ENCODE peak calls at places on chromosomes 5 and 9, in four cellular contexts. One of them, this sample, is unnamed.

GRCh38 chr5:884345-885126 is 8.1 kb downstream of the BRD9 start:
- DNase-seq in neuronal stem cell: no peak
- DNase-seq in lower lobe of right lung: no peak
- DNase-seq in sigmoid colon: no peak
- DNase-seq in this sample: no peak

GRCh38 chr9:130292104-130292503 is 26.5 kb downstream of the HMCN2 start:
- DNase-seq in neuronal stem cell: no peak
- DNase-seq in lower lobe of right lung: no peak
- DNase-seq in sigmoid colon: peak; percentile 84
- DNase-seq in this sample: no peak

GRCh38 chr5:6827815-6828214 is 114.6 kb downstream of the TENT4A start:
- DNase-seq in neuronal stem cell: no peak
- DNase-seq in lower lobe of right lung: no peak
- DNase-seq in sigmoid colon: no peak
- DNase-seq in this sample: no peak

GRCh38 chr9:16202913-16203734 is 650.3 kb downstream of the CCDC171 start:
- DNase-seq in neuronal stem cell: no peak
- DNase-seq in lower lobe of right lung: no peak
- DNase-seq in sigmoid colon: no peak
- DNase-seq in this sample: peak; percentile 78

GRCh38 chr9:111646417-111646816 is 15.0 kb upstream of the GNG10 start:
- DNase-seq in neuronal stem cell: no peak
- DNase-seq in lower lobe of right lung: no peak
- DNase-seq in sigmoid colon: no peak
- DNase-seq in this sample: no peak

GRCh38 chr9:91273853-91274552 is 87.7 kb downstream of the AUH start:
- DNase-seq in neuronal stem cell: no peak
- DNase-seq in lower lobe of right lung: no peak
- DNase-seq in sigmoid colon: no peak
- DNase-seq in this sample: no peak

GRCh38 chr5:74631088-74631960 is 9.2 kb downstream of the ENC1 start:
- DNase-seq in neuronal stem cell: no peak
- DNase-seq in lower lobe of right lung: no peak
- DNase-seq in sigmoid colon: no peak
- DNase-seq in this sample: no peak

GRCh38 chr9:123867034-123867433 is 62.9 kb downstream of the DENND1A start:
- DNase-seq in neuronal stem cell: no peak
- DNase-seq in lower lobe of right lung: no peak
- DNase-seq in sigmoid colon: no peak
- DNase-seq in this sample: no peak

GRCh38 chr5:2044041-2044440 is 161.3 kb upstream of the IRX4 start:
- DNase-seq in neuronal stem cell: no peak
- DNase-seq in lower lobe of right lung: no peak
- DNase-seq in sigmoid colon: no peak
- DNase-seq in this sample: no peak

GRCh38 chr5:137737349-137738256 is 1.7 kb upstream of the KLHL3 start:
- DNase-seq in neuronal stem cell: no peak
- DNase-seq in lower lobe of right lung: no peak
- DNase-seq in sigmoid colon: no peak
- DNase-seq in this sample: no peak

GRCh38 chr5:117999939-118000549 is 988.3 kb downstream of the DTWD2 start:
- DNase-seq in neuronal stem cell: no peak
- DNase-seq in lower lobe of right lung: no peak
- DNase-seq in sigmoid colon: no peak
- DNase-seq in this sample: no peak

GRCh38 chr5:21646469-21646868 is 1206.7 kb downstream of the CDH12 start:
- DNase-seq in neuronal stem cell: no peak
- DNase-seq in lower lobe of right lung: no peak
- DNase-seq in sigmoid colon: no peak
- DNase-seq in this sample: no peak

GRCh38 chr5:80346055-80346454 is 26.3 kb downstream of the SPZ1 start:
- DNase-seq in neuronal stem cell: no peak
- DNase-seq in lower lobe of right lung: no peak
- DNase-seq in sigmoid colon: no peak
- DNase-seq in this sample: no peak

GRCh38 chr9:129617167-129617566 is 3.7 kb downstream of the C9orf50 start:
- DNase-seq in neuronal stem cell: no peak
- DNase-seq in lower lobe of right lung: no peak
- DNase-seq in sigmoid colon: no peak
- DNase-seq in this sample: no peak

GRCh38 chr5:35813456-35813855 is 43.2 kb upstream of the IL7R start:
- DNase-seq in neuronal stem cell: no peak
- DNase-seq in lower lobe of right lung: no peak
- DNase-seq in sigmoid colon: no peak
- DNase-seq in this sample: no peak

GRCh38 chr5:175728885-175729828 is 71.3 kb downstream of the HRH2 start:
- DNase-seq in neuronal stem cell: peak; percentile 38
- DNase-seq in lower lobe of right lung: no peak
- DNase-seq in sigmoid colon: peak; percentile 54
- DNase-seq in this sample: peak; percentile 66

GRCh38 chr5:154714271-154714986 is 40.7 kb upstream of the LARP1 start:
- DNase-seq in neuronal stem cell: no peak
- DNase-seq in lower lobe of right lung: peak; percentile 53
- DNase-seq in sigmoid colon: no peak
- DNase-seq in this sample: no peak

GRCh38 chr9:83304686-83305085 is 233.5 kb downstream of the FRMD3 start:
- DNase-seq in neuronal stem cell: no peak
- DNase-seq in lower lobe of right lung: peak; percentile 51
- DNase-seq in sigmoid colon: peak; percentile 93
- DNase-seq in this sample: no peak

GRCh38 chr5:138568061-138568824 is 7.0 kb downstream of the HSPA9 start:
- DNase-seq in neuronal stem cell: no peak
- DNase-seq in lower lobe of right lung: no peak
- DNase-seq in sigmoid colon: no peak
- DNase-seq in this sample: no peak

GRCh38 chr5:133713746-133714145 is 101.4 kb upstream of the FSTL4 start:
- DNase-seq in neuronal stem cell: no peak
- DNase-seq in lower lobe of right lung: no peak
- DNase-seq in sigmoid colon: no peak
- DNase-seq in this sample: peak; percentile 25

GRCh38 chr9:36748322-36748899 is 175.7 kb downstream of the MELK start:
- DNase-seq in neuronal stem cell: peak; percentile 65
- DNase-seq in lower lobe of right lung: no peak
- DNase-seq in sigmoid colon: no peak
- DNase-seq in this sample: no peak

GRCh38 chr5:68673451-68674180 is 420.2 kb upstream of the SLC30A5 start:
- DNase-seq in neuronal stem cell: no peak
- DNase-seq in lower lobe of right lung: no peak
- DNase-seq in sigmoid colon: no peak
- DNase-seq in this sample: no peak

GRCh38 chr9:121811140-121811539 is 159.7 kb downstream of the DAB2IP start:
- DNase-seq in neuronal stem cell: no peak
- DNase-seq in lower lobe of right lung: no peak
- DNase-seq in sigmoid colon: no peak
- DNase-seq in this sample: no peak

GRCh38 chr5:158727108-158727507 is 372.6 kb downstream of the EBF1 start:
- DNase-seq in neuronal stem cell: no peak
- DNase-seq in lower lobe of right lung: no peak
- DNase-seq in sigmoid colon: no peak
- DNase-seq in this sample: no peak

GRCh38 chr9:20683351-20684034 is 566 bp upstream of the FOCAD start:
- DNase-seq in neuronal stem cell: no peak
- DNase-seq in lower lobe of right lung: peak; percentile 62
- DNase-seq in sigmoid colon: peak; percentile 92
- DNase-seq in this sample: no peak

GRCh38 chr9:95517559-95517933 is 775 bp upstream of the PTCH1 start:
- DNase-seq in neuronal stem cell: no peak
- DNase-seq in lower lobe of right lung: no peak
- DNase-seq in sigmoid colon: no peak
- DNase-seq in this sample: no peak

GRCh38 chr5:133579766-133580165 is 32.6 kb downstream of the FSTL4 start:
- DNase-seq in neuronal stem cell: no peak
- DNase-seq in lower lobe of right lung: no peak
- DNase-seq in sigmoid colon: no peak
- DNase-seq in this sample: no peak

GRCh38 chr9:91211414-91211813 is 150.3 kb downstream of the AUH start:
- DNase-seq in neuronal stem cell: no peak
- DNase-seq in lower lobe of right lung: no peak
- DNase-seq in sigmoid colon: no peak
- DNase-seq in this sample: no peak

GRCh38 chr5:79568632-79569190 is 43.5 kb upstream of the TENT2 start:
- DNase-seq in neuronal stem cell: no peak
- DNase-seq in lower lobe of right lung: no peak
- DNase-seq in sigmoid colon: no peak
- DNase-seq in this sample: no peak

GRCh38 chr5:151742870-151743294 is 15.5 kb downstream of the ATOX1 start:
- DNase-seq in neuronal stem cell: peak; percentile 49
- DNase-seq in lower lobe of right lung: no peak
- DNase-seq in sigmoid colon: peak; percentile 76
- DNase-seq in this sample: no peak

GRCh38 chr9:131721096-131721495 is 18.8 kb downstream of the RAPGEF1 start:
- DNase-seq in neuronal stem cell: no peak
- DNase-seq in lower lobe of right lung: no peak
- DNase-seq in sigmoid colon: no peak
- DNase-seq in this sample: no peak

GRCh38 chr5:169591636-169592035 is 8.1 kb downstream of the SPDL1 start:
- DNase-seq in neuronal stem cell: no peak
- DNase-seq in lower lobe of right lung: no peak
- DNase-seq in sigmoid colon: no peak
- DNase-seq in this sample: no peak

GRCh38 chr9:134730761-134731496 is 89.3 kb downstream of the COL5A1 start:
- DNase-seq in neuronal stem cell: no peak
- DNase-seq in lower lobe of right lung: no peak
- DNase-seq in sigmoid colon: peak; percentile 72
- DNase-seq in this sample: no peak
- H3K4me1 ChIP-seq in neuronal stem cell: no peaks in the 10 kb centered on the region
- H3K4me1 ChIP-seq in lower lobe of right lung: peaks cover 11% of the 10 kb centered on the region
- H3K4me1 ChIP-seq in sigmoid colon: no peaks in the 10 kb centered on the region
- H3K4me1 ChIP-seq in this sample: no peaks in the 10 kb centered on the region

GRCh38 chr9:126150411-126151030 is 176.1 kb upstream of the MVB12B start:
- DNase-seq in neuronal stem cell: no peak
- DNase-seq in lower lobe of right lung: no peak
- DNase-seq in sigmoid colon: no peak
- DNase-seq in this sample: no peak

GRCh38 chr9:126148523-126148870 is 178.1 kb upstream of the MVB12B start:
- DNase-seq in neuronal stem cell: no peak
- DNase-seq in lower lobe of right lung: no peak
- DNase-seq in sigmoid colon: no peak
- DNase-seq in this sample: no peak

GRCh38 chr9:126151031-126151670 is 175.5 kb upstream of the MVB12B start:
- DNase-seq in neuronal stem cell: no peak
- DNase-seq in lower lobe of right lung: no peak
- DNase-seq in sigmoid colon: no peak
- DNase-seq in this sample: no peak

GRCh38 chr9:126148994-126149393 is 177.6 kb upstream of the MVB12B start:
- DNase-seq in neuronal stem cell: no peak
- DNase-seq in lower lobe of right lung: no peak
- DNase-seq in sigmoid colon: no peak
- DNase-seq in this sample: no peak

GRCh38 chr9:126149661-126150060 is 177.0 kb upstream of the MVB12B start:
- DNase-seq in neuronal stem cell: no peak
- DNase-seq in lower lobe of right lung: no peak
- DNase-seq in sigmoid colon: no peak
- DNase-seq in this sample: no peak
- H3K27me3 ChIP-seq in neuronal stem cell: peaks cover 9% of the 10 kb centered on the region
- H3K27me3 ChIP-seq in lower lobe of right lung: peaks cover 6% of the 10 kb centered on the region
- H3K27me3 ChIP-seq in sigmoid colon: no peaks in the 10 kb centered on the region
- H3K27me3 ChIP-seq in this sample: peaks cover 7% of the 10 kb centered on the region

DNA sequence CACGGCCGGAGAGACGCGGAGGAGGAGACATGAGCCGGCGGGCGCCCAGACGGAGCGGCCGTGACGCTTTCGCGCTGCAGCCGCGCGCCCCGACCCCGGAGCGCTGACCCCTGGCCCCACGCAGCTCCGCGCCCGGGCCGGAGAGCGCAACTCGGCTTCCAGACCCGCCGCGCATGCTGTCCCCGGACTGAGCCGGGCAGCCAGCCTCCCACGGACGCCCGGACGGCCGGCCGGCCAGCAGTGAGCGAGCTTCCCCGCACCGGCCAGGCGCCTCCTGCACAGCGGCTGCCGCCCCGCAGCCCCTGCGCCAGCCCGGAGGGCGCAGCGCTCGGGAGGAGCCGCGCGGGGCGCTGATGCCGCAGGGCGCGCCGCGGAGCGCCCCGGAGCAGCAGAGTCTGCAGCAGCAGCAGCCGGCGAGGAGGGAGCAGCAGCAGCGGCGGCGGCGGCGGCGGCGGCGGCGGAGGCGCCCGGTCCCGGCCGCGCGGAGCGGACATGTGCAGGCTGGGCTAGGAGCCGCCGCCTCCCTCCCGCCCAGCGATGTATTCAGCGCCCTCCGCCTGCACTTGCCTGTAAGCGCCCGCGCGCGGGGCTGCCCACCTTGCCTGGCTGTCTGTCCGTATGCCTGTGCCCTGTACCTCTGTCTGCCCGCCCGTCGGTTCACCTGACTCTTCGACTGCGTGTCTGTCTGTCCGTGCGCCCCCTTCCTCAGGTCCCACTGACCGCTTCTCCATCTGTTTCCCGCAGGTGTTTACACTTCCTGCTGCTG is 399 bp downstream of the FGF18 start:
- DNase-seq in neuronal stem cell: peak; percentile 43
- DNase-seq in lower lobe of right lung: no peak
- DNase-seq in sigmoid colon: no peak
- DNase-seq in this sample: peak; percentile 74
- H3K4me3 ChIP-seq in neuronal stem cell: peak overlapping the region; percentile 75
- H3K4me3 ChIP-seq in lower lobe of right lung: peak overlapping the region; percentile 50
- H3K4me3 ChIP-seq in sigmoid colon: peak overlapping the region; percentile 29
- H3K4me3 ChIP-seq in this sample: peak overlapping the region; percentile 27

GRCh38 chr9:98105006-98105405 is 14.0 kb downstream of the TRIM14 start:
- DNase-seq in neuronal stem cell: no peak
- DNase-seq in lower lobe of right lung: no peak
- DNase-seq in sigmoid colon: no peak
- DNase-seq in this sample: no peak

GRCh38 chr9:98109052-98109451 is 10.0 kb downstream of the TRIM14 start:
- DNase-seq in neuronal stem cell: no peak
- DNase-seq in lower lobe of right lung: no peak
- DNase-seq in sigmoid colon: no peak
- DNase-seq in this sample: no peak

GRCh38 chr9:98104445-98104881 is 14.6 kb downstream of the TRIM14 start:
- DNase-seq in neuronal stem cell: no peak
- DNase-seq in lower lobe of right lung: no peak
- DNase-seq in sigmoid colon: no peak
- DNase-seq in this sample: no peak

GRCh38 chr9:98107926-98108325 is 11.1 kb downstream of the TRIM14 start:
- DNase-seq in neuronal stem cell: no peak
- DNase-seq in lower lobe of right lung: no peak
- DNase-seq in sigmoid colon: no peak
- DNase-seq in this sample: no peak

DNA sequence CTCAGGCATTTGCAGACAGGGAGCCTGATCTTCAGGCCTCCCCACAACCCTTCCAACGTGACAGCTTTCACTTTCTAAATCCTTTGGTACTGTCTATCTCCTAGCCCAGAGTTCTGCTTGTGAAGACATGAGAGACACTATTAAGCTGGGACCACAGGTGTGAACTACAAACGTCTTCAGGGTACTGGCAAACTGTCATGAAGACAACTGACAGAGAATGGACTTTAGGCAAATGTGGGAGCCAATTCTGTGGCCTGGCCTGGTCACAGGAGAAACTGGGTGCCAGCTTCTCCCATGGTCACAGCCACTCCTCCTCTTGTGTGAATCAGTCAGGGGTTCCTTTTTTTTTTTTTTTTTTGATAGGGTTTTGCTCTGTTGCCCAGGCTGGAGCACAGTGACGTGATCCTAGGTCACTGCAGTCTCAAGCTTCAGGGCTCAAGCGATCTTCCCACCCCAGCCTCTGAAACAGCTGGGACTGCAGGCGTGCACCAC is 10.4 kb downstream of the TRIM14 start:
- DNase-seq in neuronal stem cell: no peak
- DNase-seq in lower lobe of right lung: no peak
- DNase-seq in sigmoid colon: no peak
- DNase-seq in this sample: no peak
- H3K4me1 ChIP-seq in neuronal stem cell: peaks cover 1% of the 10 kb centered on the region
- H3K4me1 ChIP-seq in lower lobe of right lung: peaks cover 26% of the 10 kb centered on the region
- H3K4me1 ChIP-seq in sigmoid colon: no peaks in the 10 kb centered on the region
- H3K4me1 ChIP-seq in this sample: no peaks in the 10 kb centered on the region

GRCh38 chr9:107131108-107131799 is 151.8 kb upstream of the RAD23B start:
- DNase-seq in neuronal stem cell: peak; percentile 47
- DNase-seq in lower lobe of right lung: no peak
- DNase-seq in sigmoid colon: no peak
- DNase-seq in this sample: no peak
- H3K27me3 ChIP-seq in neuronal stem cell: no peaks in the 10 kb centered on the region
- H3K27me3 ChIP-seq in lower lobe of right lung: no peaks in the 10 kb centered on the region
- H3K27me3 ChIP-seq in sigmoid colon: no peaks in the 10 kb centered on the region
- H3K27me3 ChIP-seq in this sample: no peaks in the 10 kb centered on the region